ENCODE peak calls at places on chromosomes 4 and X, in seven cellular contexts. B is vagina, R is breast epithelium, Q is upper lobe of left lung, E is HCT116, Y is sigmoid colon, G is GM12878. T is an unnamed sample.

GRCh38 chrX:152632445-152633097 is 5.1 kb upstream of the GABRQ start:
- DNase-seq in B (peak; percentile 6), R (peak; percentile 20), Q (no peak), E (peak; percentile 16), Y (no peak), G (no peak), T (peak; percentile 47)

GRCh38 chrX:38929966-38930421 is 128.7 kb downstream of the MID1IP1 start:
- DNase-seq in B (no peak), R (no peak), Q (no peak), E (no peak), Y (peak; percentile 74), G (no peak), T (no peak)

GRCh38 chr4:56803473-56803872 is 18.0 kb downstream of the SPINK2 start:
- DNase-seq in B (no peak), R (no peak), Q (no peak), E (no peak), Y (no peak), G (peak; percentile 67), T (no peak)

GRCh38 chr4:77072195-77072753 is 3.5 kb downstream of the CCNI start:
- DNase-seq in B (no peak), R (peak; percentile 68), Q (peak; percentile 81), E (no peak), Y (no peak), G (no peak), T (no peak)

GRCh38 chrX:97399400-97399799 is 515.7 kb downstream of the RPA4 start:
- DNase-seq in B (no peak), R (no peak), Q (no peak), E (no peak), Y (no peak), G (peak; percentile 44), T (no peak)

GRCh38 chrX:37745354-37745753 is 34.5 kb upstream of the CYBB start:
- DNase-seq in B (no peak), R (peak; percentile 47), Q (peak; percentile 70), E (peak; percentile 18), Y (peak; percentile 76), G (peak; percentile 53), T (peak; percentile 84)

GRCh38 chrX:12767856-12768255 is 23.4 kb upstream of the PRPS2 start:
- DNase-seq in B (no peak), R (no peak), Q (no peak), E (no peak), Y (no peak), G (no peak), T (no peak)

GRCh38 chr4:149549911-149550310 is 265.7 kb downstream of the IQCM start:
- DNase-seq in B (no peak), R (no peak), Q (no peak), E (no peak), Y (no peak), G (no peak), T (no peak)

GRCh38 chrX:22800806-22801205 is 199.0 kb upstream of the DDX53 start:
- DNase-seq in B (no peak), R (no peak), Q (no peak), E (no peak), Y (no peak), G (no peak), T (no peak)

GRCh38 chrX:18426004-18426320 is 554 bp downstream of the CDKL5 start:
- DNase-seq in B (no peak), R (no peak), Q (no peak), E (no peak), Y (no peak), G (no peak), T (no peak)

GRCh38 chr4:182015893-182016292 is 227.3 kb upstream of the TENM3 start:
- DNase-seq in B (no peak), R (no peak), Q (no peak), E (no peak), Y (no peak), G (no peak), T (no peak)

GRCh38 chrX:151183233-151183632 is 6.8 kb downstream of the GPR50 start:
- DNase-seq in B (no peak), R (no peak), Q (no peak), E (no peak), Y (no peak), G (no peak), T (no peak)

GRCh38 chrX:49108641-49109040 is 14.9 kb downstream of the GPKOW start:
- DNase-seq in B (no peak), R (no peak), Q (no peak), E (no peak), Y (no peak), G (no peak), T (no peak)

GRCh38 chrX:63658920-63659319 is 126.1 kb downstream of the ARHGEF9 start:
- DNase-seq in B (no peak), R (no peak), Q (no peak), E (no peak), Y (no peak), G (no peak), T (no peak)
- H3K27ac ChIP-seq in B (no peak overlapping the region), R (no peak overlapping the region), Q (no peak overlapping the region), E (no peak overlapping the region), Y (peak overlapping the region; percentile 57), G (no peak overlapping the region), T (no peak overlapping the region)

GRCh38 chrX:73448379-73448778 is 1.5 kb downstream of the CDX4 start:
- DNase-seq in B (no peak), R (no peak), Q (no peak), E (no peak), Y (no peak), G (no peak), T (no peak)
- H3K4me3 ChIP-seq in B (no peak overlapping the region), R (peak overlapping the region; percentile 14), Q (no peak overlapping the region), E (no peak overlapping the region), Y (peak overlapping the region; percentile 20), G (no peak overlapping the region), T (no peak overlapping the region)

GRCh38 chr4:154549894-154550790 is at the start of gene PLRG1:
- DNase-seq in B (peak; percentile 97), R (peak; percentile 93), Q (peak; percentile 96), E (peak; percentile 88), Y (peak; percentile 98), G (peak; percentile 70), T (peak; percentile 97)
- TF ChIP-seq POLR2AphosphoS5 in B (peak; percentile 92), R (peak; percentile 80), Q (peak; percentile 89), E (peak; percentile 97), Y (peak; percentile 92), G (peak; percentile 87), T (peak; percentile 74)

GRCh38 chrX:106069048-106069447 is 30.5 kb upstream of the SERPINA7 start:
- DNase-seq in B (no peak), R (no peak), Q (no peak), E (no peak), Y (no peak), G (no peak), T (no peak)
- H3K27ac ChIP-seq in B (no peak overlapping the region), R (no peak overlapping the region), Q (no peak overlapping the region), E (no peak overlapping the region), Y (no peak overlapping the region), G (no peak overlapping the region), T (no peak overlapping the region)

GRCh38 chr4:15413623-15414019 is 14.2 kb upstream of the C1QTNF7 start:
- DNase-seq in B (no peak), R (no peak), Q (no peak), E (no peak), Y (no peak), G (no peak), T (no peak)

GRCh38 chr4:15405069-15405468 is 22.8 kb upstream of the C1QTNF7 start:
- DNase-seq in B (no peak), R (no peak), Q (no peak), E (no peak), Y (no peak), G (no peak), T (no peak)

GRCh38 chr4:15414601-15415091 is 13.2 kb upstream of the C1QTNF7 start:
- DNase-seq in B (no peak), R (no peak), Q (no peak), E (no peak), Y (no peak), G (no peak), T (no peak)

GRCh38 chr4:15413010-15413622 is 14.7 kb upstream of the C1QTNF7 start:
- DNase-seq in B (no peak), R (no peak), Q (no peak), E (no peak), Y (no peak), G (no peak), T (no peak)

DNA sequence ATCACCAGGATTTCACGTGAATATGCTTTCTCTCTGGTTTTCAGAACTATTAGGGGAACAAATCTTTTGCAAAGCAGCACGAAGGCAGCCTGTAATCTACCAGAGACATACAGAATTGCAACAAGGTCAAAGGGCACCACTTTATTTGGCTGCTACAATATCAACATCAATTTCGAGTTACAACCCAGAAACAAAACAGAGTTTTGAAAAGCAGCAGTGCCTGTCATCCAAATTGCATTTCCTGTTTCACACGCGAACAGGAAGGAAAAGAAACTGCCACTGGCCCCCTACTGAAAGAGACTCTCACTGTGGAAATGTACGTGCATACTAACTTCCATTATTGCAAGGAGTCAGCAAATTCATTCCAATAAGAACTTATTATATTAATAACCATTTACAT is 17.1 kb upstream of the C1QTNF7 start:
- DNase-seq in B (no peak), R (no peak), Q (no peak), E (no peak), Y (no peak), G (no peak), T (no peak)
- H3K4me3 ChIP-seq in B (no peak overlapping the region), R (no peak overlapping the region), Q (no peak overlapping the region), E (no peak overlapping the region), Y (no peak overlapping the region), G (no peak overlapping the region), T (no peak overlapping the region)

GRCh38 chr4:82522472-82522871 is 39.3 kb downstream of the TMEM150C start:
- DNase-seq in B (no peak), R (no peak), Q (no peak), E (no peak), Y (no peak), G (no peak), T (no peak)

GRCh38 chr4:82517043-82517442 is 44.7 kb downstream of the TMEM150C start:
- DNase-seq in B (no peak), R (no peak), Q (no peak), E (no peak), Y (no peak), G (no peak), T (no peak)

GRCh38 chr4:82515705-82516104 is 46.1 kb downstream of the TMEM150C start:
- DNase-seq in B (no peak), R (peak; percentile 78), Q (no peak), E (no peak), Y (no peak), G (no peak), T (no peak)

GRCh38 chr4:82519776-82520175 is 42.0 kb downstream of the TMEM150C start:
- DNase-seq in B (no peak), R (no peak), Q (no peak), E (no peak), Y (no peak), G (no peak), T (no peak)

GRCh38 chr4:82519072-82519471 is 42.7 kb downstream of the TMEM150C start:
- DNase-seq in B (no peak), R (no peak), Q (no peak), E (no peak), Y (no peak), G (no peak), T (no peak)
- TF ChIP-seq POLR2AphosphoS5 in B (no peak), R (no peak), Q (no peak), E (no peak), Y (no peak), G (no peak), T (no peak)